ENCODE peak calls at places on chromosomes 4 and X, in six cellular contexts. J is A549, L is heart left ventricle, G is upper lobe of left lung, E is HCT116, R is IMR-90. B is an unnamed sample.

GRCh38 chrX:51420610-51421009 is 75.8 kb downstream of the NUDT11 start:
- ATAC-seq in J (no peak), L (no peak), G (no peak), E (peak; percentile 55), R (peak; percentile 46), B (no peak)

GRCh38 chrX:38968817-38969216 is 167.6 kb downstream of the MID1IP1 start:
- ATAC-seq in J (no peak), L (no peak), G (peak; percentile 42), E (no peak), R (no peak), B (peak; percentile 41)

GRCh38 chr4:145709843-145710242 is 29.9 kb downstream of the C4orf51 start:
- ATAC-seq in J (peak; percentile 54), L (no peak), G (no peak), E (peak; percentile 64), R (peak; percentile 94), B (no peak)

GRCh38 chrX:43850612-43851011 is 31.6 kb downstream of the MAOB start:
- ATAC-seq in J (no peak), L (no peak), G (no peak), E (no peak), R (no peak), B (no peak)

GRCh38 chr4:96677499-96677898 is 837.6 kb downstream of the PDHA2 start:
- ATAC-seq in J (no peak), L (no peak), G (no peak), E (no peak), R (no peak), B (no peak)

GRCh38 chrX:101450951-101451350 is 34.3 kb upstream of the ARMCX4 start:
- ATAC-seq in J (no peak), L (no peak), G (peak; percentile 68), E (no peak), R (peak; percentile 46), B (no peak)

GRCh38 chrX:9110808-9111207 is 76.9 kb upstream of the FAM9B start:
- ATAC-seq in J (no peak), L (no peak), G (no peak), E (no peak), R (no peak), B (no peak)

GRCh38 chr4:18105023-18106011 is 83.8 kb upstream of the LCORL start:
- ATAC-seq in J (no peak), L (no peak), G (no peak), E (no peak), R (no peak), B (no peak)

GRCh38 chrX:153984351-153985178 is 12.0 kb downstream of the TMEM187 start:
- ATAC-seq in J (no peak), L (no peak), G (no peak), E (no peak), R (no peak), B (no peak)

GRCh38 chr4:185532795-185533324 is 2.4 kb downstream of the PDLIM3 start:
- ATAC-seq in J (no peak), L (no peak), G (no peak), E (no peak), R (no peak), B (no peak)

GRCh38 chrX:130415201-130415600 is 13.4 kb downstream of the RBMX2 start:
- ATAC-seq in J (no peak), L (no peak), G (no peak), E (no peak), R (no peak), B (no peak)

GRCh38 chrX:20252392-20253231 is 14.1 kb downstream of the RPS6KA3 start:
- ATAC-seq in J (peak; percentile 81), L (peak; percentile 44), G (peak; percentile 82), E (peak; percentile 75), R (peak; percentile 75), B (peak; percentile 25)

GRCh38 chrX:105260291-105261043 is 40.0 kb upstream of the TEX13A start:
- ATAC-seq in J (no peak), L (peak; percentile 48), G (peak; percentile 35), E (no peak), R (no peak), B (no peak)

GRCh38 chrX:11757397-11757728 is 674 bp upstream of the MSL3 start:
- ATAC-seq in J (no peak), L (no peak), G (no peak), E (no peak), R (no peak), B (no peak)

GRCh38 chrX:11759461-11760311 is 1.6 kb downstream of the MSL3 start:
- ATAC-seq in J (peak; percentile 89), L (peak; percentile 98), G (peak; percentile 93), E (peak; percentile 89), R (peak; percentile 76), B (peak; percentile 80)

GRCh38 chrX:11759172-11759460 is 1.1 kb downstream of the MSL3 start:
- ATAC-seq in J (peak; percentile 3), L (peak; percentile 1), G (no peak), E (peak; percentile 10), R (no peak), B (no peak)

GRCh38 chrX:11757729-11758399 is at the start of gene MSL3:
- ATAC-seq in J (peak; percentile 66), L (peak; percentile 55), G (peak; percentile 87), E (peak; percentile 69), R (peak; percentile 86), B (peak; percentile 81)

DNA sequence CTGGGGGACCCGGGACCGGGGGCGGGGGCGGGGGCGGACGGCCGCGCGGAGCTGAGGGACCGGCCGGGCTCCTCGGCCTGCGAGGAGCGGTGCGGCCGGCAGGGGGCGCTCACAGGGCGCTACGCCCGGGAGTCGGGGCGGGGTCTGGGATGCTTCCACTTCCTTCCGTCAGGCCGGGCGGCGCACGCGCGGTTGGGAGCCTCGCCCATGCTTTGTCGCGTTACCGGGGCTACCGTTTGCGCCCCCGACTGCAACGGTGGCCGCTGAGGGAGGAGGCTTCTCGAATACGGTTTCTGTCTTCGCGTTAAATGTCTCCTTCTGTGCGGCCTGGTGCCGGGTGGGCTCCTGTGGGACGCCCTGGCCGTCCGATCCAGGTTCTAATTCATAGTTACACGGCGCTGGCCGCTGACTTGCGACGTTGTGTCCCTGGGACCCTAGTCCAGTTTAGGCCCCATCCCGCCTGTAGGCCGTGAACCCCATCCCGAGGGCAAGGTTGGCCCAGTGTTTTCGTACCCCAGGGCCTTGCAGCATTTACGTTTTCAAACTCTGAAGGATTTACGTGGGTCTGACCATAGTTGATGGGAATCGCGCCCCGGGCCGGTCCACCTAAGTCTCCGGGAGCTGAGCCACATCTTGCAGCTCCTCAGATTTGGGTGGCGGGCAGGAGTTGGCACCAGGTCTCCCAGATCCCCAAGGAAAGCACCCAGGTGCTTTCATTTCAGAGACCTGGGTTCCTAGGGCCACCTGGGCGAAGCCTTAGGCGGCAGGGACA is 549 bp downstream of the MSL3 start:
- ATAC-seq in J (peak; percentile 67), L (peak; percentile 93), G (peak; percentile 95), E (peak; percentile 81), R (peak; percentile 79), B (peak; percentile 86)
- TF ChIP-seq POLR2A in J (peak; percentile 54), L (no peak), G (no peak), E (peak; percentile 39), R (no peak), B (peak; percentile 26)

GRCh38 chrX:124925681-124926080 is 394.0 kb upstream of the TEX13C start:
- ATAC-seq in J (no peak), L (no peak), G (no peak), E (no peak), R (no peak), B (no peak)
- H3K27ac ChIP-seq in J (no peak overlapping the region), L (no peak overlapping the region), G (no peak overlapping the region), E (no peak overlapping the region), R (no peak overlapping the region), B (no peak overlapping the region)

DNA sequence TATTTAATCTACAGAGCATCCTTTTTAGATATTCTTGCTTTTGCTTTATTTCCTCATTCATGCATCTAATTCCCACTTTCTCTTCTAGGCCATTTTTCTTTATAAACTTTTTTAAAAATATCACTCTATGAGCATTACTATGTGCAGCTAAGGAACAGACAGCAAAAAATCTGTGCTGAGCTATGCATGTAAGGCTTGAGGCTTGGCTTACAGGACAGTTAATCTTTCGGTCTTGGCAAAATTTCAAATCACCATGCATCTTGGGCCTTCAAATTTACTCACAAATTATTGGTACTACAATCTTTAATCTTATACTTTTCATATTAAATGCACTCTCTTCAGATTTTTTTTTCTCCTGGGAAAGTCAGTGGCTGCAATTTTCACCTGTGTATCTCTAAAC is 278.2 kb downstream of the SPRY1 start:
- ATAC-seq in J (no peak), L (no peak), G (no peak), E (no peak), R (no peak), B (no peak)
- H3K4me1 ChIP-seq in J (peaks cover 3% of the 10 kb centered on the region), L (peaks cover 20% of the 10 kb centered on the region), G (no peaks in the 10 kb centered on the region), E (no peaks in the 10 kb centered on the region), R (peaks cover 4% of the 10 kb centered on the region), B (peaks cover 3% of the 10 kb centered on the region)

GRCh38 chrX:41085883-41086626 is 810 bp downstream of the USP9X start:
- ATAC-seq in J (peak; percentile 57), L (peak; percentile 8), G (peak; percentile 28), E (peak; percentile 24), R (peak; percentile 18), B (no peak)
- TF ChIP-seq POLR2A in J (peak; percentile 3), L (no peak), G (peak; percentile 16), E (no peak), R (no peak), B (no peak)

GRCh38 chr4:118767109-118767508 is 68.8 kb downstream of the SEC24D start:
- ATAC-seq in J (no peak), L (no peak), G (no peak), E (no peak), R (no peak), B (no peak)
- H3K27ac ChIP-seq in J (no peak overlapping the region), L (peak overlapping the region; percentile 74), G (no peak overlapping the region), E (no peak overlapping the region), R (peak overlapping the region; percentile 39), B (peak overlapping the region; percentile 85)

GRCh38 chr4:38688676-38689355 is 24.8 kb downstream of the KLF3 start:
- ATAC-seq in J (no peak), L (peak; percentile 41), G (no peak), E (no peak), R (no peak), B (no peak)
- H3K4me1 ChIP-seq in J (no peaks in the 10 kb centered on the region), L (peaks cover 83% of the 10 kb centered on the region), G (peaks cover 46% of the 10 kb centered on the region), E (peaks cover 16% of the 10 kb centered on the region), R (peaks cover 9% of the 10 kb centered on the region), B (peaks cover 76% of the 10 kb centered on the region)

B was measured in gastroesophageal sphincter.